ENCODE peak calls at places on chromosomes 12 and 14, in four cellular contexts. L is colonic mucosa, F is neural progenitor cell, K is mammary epithelial cell. A is an unnamed sample.

GRCh38 chr14:52801014-52801708 is 9.8 kb upstream of the GNPNAT1 start:
- DNase-seq in F (no peak), L (no peak), K (no peak), A (no peak)

GRCh38 chr12:9750276-9751203 is 10.2 kb downstream of the CD69 start:
- DNase-seq in F (peak; percentile 79), L (peak; percentile 50), K (peak; percentile 30), A (peak; percentile 28)

GRCh38 chr14:100120522-100121269 is 38.7 kb downstream of the DEGS2 start:
- DNase-seq in K (no peak), F (no peak), L (no peak), A (no peak)

GRCh38 chr12:48954781-48955501 is 2.3 kb downstream of the ARF3 start:
- DNase-seq in L (no peak), F (no peak), K (no peak), A (no peak)

GRCh38 chr14:70653662-70654061 is 11.9 kb downstream of the TTC9 start:
- DNase-seq in K (no peak), F (no peak), L (no peak), A (no peak)

GRCh38 chr12:120599672-120600537 is 18.7 kb upstream of the POP5 start:
- DNase-seq in F (peak; percentile 53), K (no peak), L (no peak), A (no peak)

GRCh38 chr14:63045612-63046320 is 508 bp upstream of the KCNH5 start:
- DNase-seq in K (peak; percentile 42), F (peak; percentile 96), L (no peak), A (no peak)

GRCh38 chr12:110574044-110574443 is 9.1 kb downstream of the PPTC7 start:
- DNase-seq in L (no peak), F (no peak), K (no peak), A (no peak)

GRCh38 chr14:33454022-33454645 is 496.7 kb downstream of the EGLN3 start:
- DNase-seq in F (no peak), K (no peak), L (peak; percentile 47), A (no peak)

GRCh38 chr14:75879031-75879430 is 102.8 kb downstream of the TGFB3 start:
- DNase-seq in L (no peak), F (no peak), K (peak; percentile 84), A (peak; percentile 25)

GRCh38 chr12:15546102-15546701 is 223.9 kb downstream of the PTPRO start:
- DNase-seq in L (no peak), K (no peak), F (no peak), A (no peak)

GRCh38 chr12:12872934-12873275 is 18.5 kb upstream of the GPRC5A start:
- DNase-seq in F (no peak), L (no peak), K (peak; percentile 86), A (peak; percentile 55)

GRCh38 chr14:94041551-94042346 is 15.6 kb downstream of the OTUB2 start:
- DNase-seq in F (no peak), K (no peak), L (no peak), A (no peak)

GRCh38 chr12:94616217-94616729 is 34.1 kb downstream of the TMCC3 start:
- DNase-seq in L (peak; percentile 70), K (peak; percentile 77), F (peak; percentile 22), A (no peak)

GRCh38 chr12:27635349-27635972 is 60.8 kb upstream of the REP15 start:
- DNase-seq in F (peak; percentile 51), L (no peak), K (peak; percentile 46), A (no peak)

GRCh38 chr12:76226956-76227355 is 121.3 kb downstream of the BBS10 start:
- DNase-seq in L (no peak), K (no peak), F (no peak), A (peak; percentile 9)

GRCh38 chr14:31229638-31230229 is 22.1 kb upstream of the HECTD1 start:
- DNase-seq in F (peak; percentile 70), L (peak; percentile 87), K (peak; percentile 97), A (peak; percentile 81)

GRCh38 chr14:61973981-61974380 is 211.8 kb downstream of the SNAPC1 start:
- DNase-seq in K (peak; percentile 32), L (no peak), F (no peak), A (no peak)

GRCh38 chr14:30385925-30386324 is 173.0 kb upstream of the G2E3 start:
- DNase-seq in F (no peak), L (no peak), K (no peak), A (no peak)

GRCh38 chr12:43501705-43502104 is 50.3 kb downstream of the ADAMTS20 start:
- DNase-seq in L (no peak), K (peak; percentile 11), F (peak; percentile 27), A (no peak)

GRCh38 chr12:4807116-4807783 is 87.0 kb downstream of the GALNT8 start:
- DNase-seq in K (no peak), F (peak; percentile 15), L (no peak), A (no peak)

GRCh38 chr14:75307700-75308379 is 29.2 kb downstream of the FOS start:
- DNase-seq in L (peak; percentile 94), K (peak; percentile 65), F (peak; percentile 95), A (no peak)

GRCh38 chr14:99560946-99561683 is 42.9 kb downstream of the CCDC85C start:
- DNase-seq in F (no peak), K (no peak), L (no peak), A (no peak)

GRCh38 chr14:99230271-99231141 is 41.5 kb downstream of the BCL11B start:
- DNase-seq in L (no peak), K (no peak), F (peak; percentile 64), A (no peak)

GRCh38 chr14:65242732-65243134 is 140.4 kb upstream of the MAX start:
- DNase-seq in K (no peak), F (no peak), L (no peak), A (no peak)

GRCh38 chr12:124053855-124054254 is 80.8 kb downstream of the ZNF664 start:
- DNase-seq in F (peak; percentile 82), K (no peak), L (no peak), A (no peak)

GRCh38 chr14:68231832-68232642 is 412.5 kb downstream of the RAD51B start:
- DNase-seq in L (no peak), K (peak; percentile 35), F (no peak), A (no peak)

GRCh38 chr12:20494803-20495202 is 126.5 kb downstream of the PDE3A start:
- DNase-seq in L (no peak), K (no peak), F (no peak), A (no peak)

GRCh38 chr12:116434155-116435065 is 124.8 kb upstream of the MAP1LC3B2 start:
- DNase-seq in F (peak; percentile 77), K (peak; percentile 81), L (peak; percentile 82), A (peak; percentile 32)

GRCh38 chr14:32382704-32383103 is 53.6 kb downstream of the AKAP6 start:
- DNase-seq in K (peak; percentile 41), L (no peak), F (peak; percentile 64), A (no peak)

GRCh38 chr14:34356267-34356660 is 105.8 kb downstream of the SPTSSA start:
- DNase-seq in F (no peak), K (peak; percentile 84), L (no peak), A (no peak)

GRCh38 chr12:108638141-108638823 is 4.6 kb upstream of the SELPLG start:
- DNase-seq in K (no peak), L (no peak), F (peak; percentile 91), A (no peak)

GRCh38 chr12:127729381-127729780 is 537.6 kb upstream of the TMEM132C start:
- DNase-seq in K (no peak), F (no peak), L (no peak), A (no peak)

GRCh38 chr14:59028476-59029202 is 159.8 kb upstream of the DAAM1 start:
- DNase-seq in F (peak; percentile 81), L (peak; percentile 66), K (peak; percentile 58), A (no peak)

GRCh38 chr12:67925551-67925950 is 63.7 kb upstream of the IFNG-AS1 start:
- DNase-seq in L (no peak), K (peak; percentile 17), F (no peak), A (no peak)

GRCh38 chr14:104795781-104796681 is 483 bp upstream of the AKT1 start:
- DNase-seq in L (peak; percentile 69), F (no peak), K (no peak), A (no peak)

DNA sequence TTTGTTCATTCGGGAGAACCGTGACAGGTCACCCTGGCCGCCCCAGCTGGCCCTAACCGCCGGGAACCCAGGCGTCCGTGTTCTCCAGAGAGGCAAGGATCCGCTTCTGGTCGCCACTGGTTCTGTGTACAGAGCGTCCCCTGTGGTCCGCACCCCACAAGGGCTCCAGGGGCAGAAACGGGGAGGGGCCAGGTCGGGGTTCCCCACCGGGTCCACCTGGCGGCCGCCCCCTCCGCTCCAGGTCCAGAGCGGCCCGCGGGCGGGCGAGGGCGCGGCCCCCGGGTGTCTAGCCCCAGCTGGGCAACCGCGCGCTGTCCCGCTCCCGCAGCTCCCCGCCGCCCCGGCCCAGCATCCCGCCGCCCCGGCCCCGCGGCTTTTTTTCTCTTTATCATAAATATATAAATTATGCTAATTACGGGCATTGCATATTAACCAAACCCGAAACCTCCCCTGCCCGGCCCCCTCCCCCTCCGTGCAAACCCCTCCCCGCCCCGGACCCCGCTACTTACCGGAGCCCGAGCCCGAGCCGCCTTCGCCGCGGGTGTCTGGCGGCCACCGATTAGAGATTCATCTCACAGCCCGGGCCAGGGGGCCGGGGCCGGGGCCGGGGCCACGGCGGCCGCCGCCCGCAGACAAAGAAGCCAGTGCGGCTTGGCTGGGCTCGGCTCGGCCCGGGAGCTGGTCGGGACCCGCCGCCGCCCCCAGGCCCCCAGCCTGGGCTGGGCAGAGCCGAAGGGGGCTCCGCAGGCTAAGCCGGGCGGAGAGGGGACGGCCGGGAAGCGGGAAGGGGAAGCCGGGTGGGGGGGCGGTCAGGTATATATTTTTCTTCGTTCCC is 512 bp downstream of the POU6F1 start:
- DNase-seq in F (peak; percentile 69), L (peak; percentile 52), K (no peak), A (no peak)
- H3K9ac ChIP-seq in F (peak overlapping the region; percentile 38), L (peak overlapping the region; percentile 88), K (peak overlapping the region; percentile 53), A (peak overlapping the region; percentile 58)

GRCh38 chr14:26709019-26709418 is 111.2 kb upstream of the NOVA1 start:
- DNase-seq in K (no peak), L (no peak), F (no peak), A (no peak)
- H3K9me3 ChIP-seq in K (peaks cover 12% of the 10 kb centered on the region), L (no peaks in the 10 kb centered on the region), F (no peaks in the 10 kb centered on the region), A (no peaks in the 10 kb centered on the region)

GRCh38 chr12:57126061-57126460 is 2.2 kb upstream of the LRP1 start:
- DNase-seq in F (no peak), K (no peak), L (peak; percentile 18), A (no peak)

GRCh38 chr12:57127101-57127709 is 1.1 kb upstream of the LRP1 start:
- DNase-seq in K (peak; percentile 70), L (peak; percentile 94), F (peak; percentile 88), A (no peak)

GRCh38 chr12:57126561-57126960 is 1.7 kb upstream of the LRP1 start:
- DNase-seq in L (peak; percentile 36), F (no peak), K (no peak), A (no peak)

GRCh38 chr12:57123813-57124212 is 4.5 kb upstream of the LRP1 start:
- DNase-seq in F (no peak), K (no peak), L (no peak), A (no peak)

DNA sequence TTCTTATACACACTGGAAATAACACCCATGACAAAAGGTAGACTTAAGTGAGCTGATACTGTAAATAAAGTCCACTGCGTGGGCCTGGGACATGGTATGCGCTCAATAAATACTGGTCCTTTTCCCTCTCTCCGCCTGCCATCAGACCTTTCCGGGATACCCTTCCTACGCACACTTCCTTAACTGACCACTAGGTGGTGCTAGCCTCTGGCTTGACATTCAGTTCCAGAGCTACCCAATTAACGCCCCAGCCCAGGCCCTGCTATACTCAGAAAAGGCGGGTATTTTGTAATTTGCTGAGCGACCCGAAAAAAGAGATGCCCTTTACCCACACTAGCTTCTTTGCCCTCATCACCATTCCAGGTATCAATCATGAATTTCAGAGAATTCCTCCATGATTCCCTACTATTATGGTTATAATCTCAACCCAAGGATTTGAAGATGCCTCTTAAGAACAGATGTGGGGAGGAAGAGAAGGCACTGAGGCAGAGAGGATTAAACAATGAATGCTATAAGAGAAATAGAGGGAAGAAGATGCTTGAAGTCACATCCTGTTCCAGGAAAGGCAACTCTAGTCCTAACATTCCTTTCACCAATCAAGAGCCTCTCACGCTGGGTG is 3.9 kb upstream of the LRP1 start:
- DNase-seq in K (peak; percentile 55), L (peak; percentile 89), F (peak; percentile 83), A (no peak)
- TF ChIP-seq CTCF in K (peak; percentile 91), L (peak; percentile 96), F (peak; percentile 92), A (peak; percentile 98)

GRCh38 chr12:46660276-46660675 is 165.5 kb downstream of the SLC38A4 start:
- DNase-seq in L (no peak), K (no peak), F (no peak), A (no peak)
- H3K9ac ChIP-seq in L (no peak overlapping the region), K (peak overlapping the region; percentile 7), F (no peak overlapping the region), A (peak overlapping the region; percentile 47)

A was measured in keratinocyte.